ENCODE peak calls at places on chromosomes 1 and 21, in five cellular contexts. Z is psoas muscle, D is IMR-90, T is ovary, L is lower lobe of right lung. G is an unnamed sample. For H3K4me1 and H3K9me3, the result is how much of the 10 kb centered on the place peaks cover.

GRCh38 chr1:154342836-154343472 is 17.6 kb downstream of the ATP8B2 start:
- DNase-seq in D (no peak), Z (peak), L (peak), T (no peak), G (no peak)

GRCh38 chr1:183289104-183289503 is 103.0 kb downstream of the LAMC2 start:
- DNase-seq in T (no peak), D (no peak), Z (no peak), L (no peak), G (no peak)

GRCh38 chr1:164961714-164962113 is 394.8 kb downstream of the LMX1A start:
- DNase-seq in Z (no peak), L (no peak), T (no peak), D (no peak), G (no peak)

GRCh38 chr21:31108969-31109368 is 70.7 kb upstream of the KRTAP19-8 start:
- DNase-seq in T (no peak), L (no peak), D (peak), Z (no peak), G (no peak)

GRCh38 chr21:22880573-22880972 is 1882.4 kb downstream of the NCAM2 start:
- DNase-seq in L (no peak), T (no peak), Z (no peak), D (no peak), G (no peak)

GRCh38 chr1:70319750-70320149 is 34.8 kb downstream of the ANKRD13C start:
- DNase-seq in Z (no peak), T (no peak), D (peak), L (no peak), G (no peak)

GRCh38 chr1:97364086-97364485 is 556.7 kb downstream of the DPYD start:
- DNase-seq in Z (no peak), L (no peak), T (no peak), D (peak), G (no peak)

GRCh38 chr1:213868482-213868881 is 119.3 kb upstream of the PROX1 start:
- DNase-seq in T (no peak), L (no peak), Z (no peak), D (no peak), G (no peak)

GRCh38 chr1:81232505-81232904 is 568.2 kb upstream of the ADGRL2 start:
- DNase-seq in Z (no peak), D (no peak), L (no peak), T (no peak), G (no peak)
- H3K27ac ChIP-seq in Z (no peak), D (no peak), L (no peak), T (no peak), G (no peak)

GRCh38 chr1:230072296-230072695 is 5.3 kb downstream of the GALNT2 start:
- DNase-seq in T (no peak), D (no peak), Z (no peak), L (no peak), G (no peak)
- H3K4me1 ChIP-seq in T (under half), D (under half), Z (half or more), L (under half), G (under half)

DNA sequence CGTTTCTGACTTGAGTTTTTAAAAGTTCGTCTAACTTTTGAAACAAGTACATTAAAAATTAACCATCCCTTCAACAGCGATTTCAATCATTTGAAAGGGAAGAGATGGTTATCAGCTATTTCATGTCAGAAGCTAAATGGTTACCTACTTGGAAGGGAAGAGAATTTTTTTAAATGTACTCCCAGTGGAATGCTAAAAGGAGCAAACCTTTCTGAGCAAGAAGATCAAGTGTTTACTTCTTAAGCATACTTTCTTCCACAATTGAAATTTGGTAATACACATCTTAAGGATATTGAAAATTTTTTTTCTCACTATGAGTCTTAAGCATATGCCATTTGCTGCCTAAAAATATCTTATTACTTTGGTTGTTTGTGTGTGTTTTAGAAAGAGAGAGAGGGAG is 487.9 kb upstream of the PRMT6 start:
- DNase-seq in L (no peak), Z (no peak), D (no peak), T (no peak), G (no peak)
- H3K9me3 ChIP-seq in L (under half), Z (under half), D (under half), T (under half), G (under half)

GRCh38 chr1:27562483-27563406 is 41.2 kb downstream of the AHDC1 start:
- DNase-seq in Z (no peak), T (no peak), D (no peak), L (no peak), G (no peak)

GRCh38 chr1:27563407-27564263 is 40.3 kb downstream of the AHDC1 start:
- DNase-seq in Z (peak), T (peak), L (no peak), D (peak), G (no peak)

GRCh38 chr1:27561126-27561899 is 42.6 kb downstream of the AHDC1 start:
- DNase-seq in L (no peak), T (peak), Z (no peak), D (no peak), G (no peak)

GRCh38 chr1:27560271-27561125 is 43.4 kb downstream of the AHDC1 start:
- DNase-seq in Z (no peak), L (no peak), D (no peak), T (no peak), G (no peak)

DNA sequence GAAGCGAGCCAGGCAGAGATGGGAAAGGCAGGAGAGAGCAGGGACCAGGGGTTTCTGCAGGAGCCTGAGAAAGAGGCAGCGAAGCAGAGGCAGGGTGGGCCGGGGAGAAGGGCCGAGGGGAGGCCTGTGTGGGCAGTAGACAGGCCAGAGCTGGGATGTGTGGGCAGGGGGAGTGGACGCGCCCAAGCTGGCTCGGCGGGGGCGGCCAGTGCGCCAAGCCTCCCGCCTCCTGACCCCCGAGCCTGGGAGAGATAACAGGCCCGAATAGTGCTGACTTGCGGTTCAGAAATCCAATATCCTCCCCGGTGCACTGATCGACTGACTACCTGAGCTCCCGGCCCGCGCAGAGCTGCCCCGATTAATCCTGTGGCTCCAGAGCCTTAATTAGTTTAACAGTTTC is 41.9 kb downstream of the AHDC1 start:
- DNase-seq in Z (no peak), L (no peak), T (peak), D (no peak), G (no peak)
- H3K27ac ChIP-seq in Z (peak), L (peak), T (peak), D (no peak), G (no peak)

G was measured in SJCRH30.